ENCODE peak calls at places on chromosome 11, in five cellular contexts. U, Q, R, H and P are unnamed samples.

GRCh38 chr11:10693509-10694071 is at the start of gene IRAG1:
- DNase-seq in H (no peak), U (no peak), R (peak; percentile 47), Q (no peak), P (no peak)

GRCh38 chr11:33377100-33377851 is 120.1 kb downstream of the HIPK3 start:
- DNase-seq in H (no peak), Q (no peak), U (no peak), R (no peak), P (no peak)

GRCh38 chr11:34168642-34169051 is 63.2 kb downstream of the NAT10 start:
- DNase-seq in H (no peak), R (no peak), U (peak; percentile 40), Q (no peak), P (no peak)

GRCh38 chr11:125114518-125114917 is 3.1 kb upstream of the TMEM218 start:
- DNase-seq in U (no peak), R (no peak), Q (peak; percentile 35), H (no peak), P (no peak)

GRCh38 chr11:86196924-86197323 is 47.6 kb upstream of the EED start:
- DNase-seq in H (no peak), U (no peak), R (no peak), Q (no peak), P (no peak)

GRCh38 chr11:57240007-57240406 is 3.0 kb upstream of the APLNR start:
- DNase-seq in Q (no peak), R (no peak), U (no peak), H (no peak), P (no peak)

GRCh38 chr11:123475478-123475877 is 45.4 kb downstream of the GRAMD1B start:
- DNase-seq in Q (peak; percentile 58), U (peak; percentile 72), R (peak; percentile 5), H (no peak), P (no peak)

GRCh38 chr11:107331728-107332127 is 125.9 kb downstream of the CWF19L2 start:
- DNase-seq in R (no peak), Q (no peak), U (no peak), H (no peak), P (no peak)

GRCh38 chr11:66479741-66480115 is 506 bp upstream of the DPP3 start:
- DNase-seq in H (no peak), Q (no peak), U (no peak), R (no peak), P (no peak)

GRCh38 chr11:12787847-12788246 is 113.6 kb downstream of the TEAD1 start:
- DNase-seq in Q (no peak), U (peak; percentile 62), R (no peak), H (no peak), P (no peak)

GRCh38 chr11:4684631-4685285 is 12.9 kb downstream of the OR51E2 start:
- DNase-seq in R (no peak), H (no peak), Q (no peak), U (no peak), P (no peak)

GRCh38 chr11:93476796-93477195 is 66.4 kb downstream of the SMCO4 start:
- DNase-seq in R (no peak), Q (peak; percentile 36), U (peak; percentile 98), H (no peak), P (no peak)

GRCh38 chr11:109291553-109291952 is 130.4 kb upstream of the C11orf87 start:
- DNase-seq in R (no peak), Q (no peak), H (no peak), U (no peak), P (no peak)

GRCh38 chr11:45178890-45179663 is 32.6 kb downstream of the PRDM11 start:
- DNase-seq in R (no peak), U (no peak), Q (peak; percentile 34), H (no peak), P (no peak)

GRCh38 chr11:6992457-6993431 is 27.4 kb downstream of the ZNF214 start:
- DNase-seq in Q (no peak), H (no peak), R (no peak), U (peak; percentile 82), P (no peak)

GRCh38 chr11:68669301-68670090 is 14.8 kb upstream of the GAL start:
- DNase-seq in U (no peak), Q (no peak), H (no peak), R (no peak), P (no peak)

GRCh38 chr11:122656631-122657101 is 1.1 kb downstream of the UBASH3B start:
- DNase-seq in R (peak; percentile 24), Q (peak; percentile 43), U (peak; percentile 52), H (peak; percentile 75), P (peak; percentile 26)

GRCh38 chr11:74847895-74848294 is 99.2 kb downstream of the RNF169 start:
- DNase-seq in R (no peak), Q (no peak), H (no peak), U (no peak), P (no peak)

GRCh38 chr11:131430466-131431176 is 60.2 kb downstream of the NTM start:
- DNase-seq in U (peak; percentile 12), Q (no peak), H (no peak), R (no peak), P (no peak)

GRCh38 chr11:22536036-22536435 is 89.6 kb downstream of the FANCF start:
- DNase-seq in H (no peak), Q (no peak), U (peak; percentile 35), R (no peak), P (no peak)

GRCh38 chr11:32121012-32121411 is 30.1 kb downstream of the RCN1 start:
- DNase-seq in U (no peak), H (no peak), Q (no peak), R (no peak), P (no peak)